ENCODE peak calls at places on chromosomes 11 and 22, in nine cellular contexts. S is tibial nerve; E is CD8-positive, alpha-beta memory T cell; A is cardiac fibroblast; V is MM.1S; Z is IMR-90; U is fibroblast of lung; C is pancreas; D is body of pancreas. W is an unnamed sample.

GRCh38 chr11:36631704-36632287 is 33.8 kb upstream of the RAG2 start:
- DNase-seq in U (no peak), C (no peak), V (peak), Z (no peak), D (no peak), E (no peak), S (no peak), A (no peak), W (no peak)

GRCh38 chr11:69013009-69013951 is at the start of gene MRGPRF:
- DNase-seq in Z (peak), A (peak), D (peak), V (no peak), U (peak), E (no peak), S (peak), C (peak), W (peak)

GRCh38 chr11:2770556-2771301 is 70.9 kb upstream of the KCNQ1OT1 start:
- DNase-seq in C (peak), V (no peak), A (no peak), Z (no peak), S (peak), D (peak), E (no peak), U (no peak), W (no peak)

GRCh38 chr11:10568486-10568941 is at the start of gene LYVE1:
- DNase-seq in U (no peak), S (no peak), Z (no peak), A (peak), C (peak), V (no peak), D (no peak), E (no peak), W (no peak)

GRCh38 chr22:49004484-49005399 is 822.9 kb downstream of the BRD1 start:
- DNase-seq in S (peak), D (peak), U (no peak), Z (no peak), A (no peak), V (no peak), C (no peak), E (no peak), W (no peak)

GRCh38 chr22:46149493-46149997 is 781 bp upstream of the PPARA start:
- DNase-seq in D (peak), A (peak), Z (no peak), E (peak), V (peak), C (peak), U (no peak), S (peak), W (peak)

GRCh38 chr11:97454988-97455387 is 1065.2 kb downstream of the JRKL start:
- DNase-seq in Z (no peak), U (peak), C (no peak), S (no peak), A (peak), E (no peak), D (no peak), V (peak), W (peak)

GRCh38 chr22:45124176-45124857 is 39.4 kb upstream of the NUP50 start:
- DNase-seq in V (no peak), Z (peak), E (no peak), C (no peak), S (no peak), U (no peak), A (no peak), D (no peak), W (no peak)

GRCh38 chr11:47435687-47436086 is 9.4 kb upstream of the PSMC3 start:
- DNase-seq in U (no peak), A (no peak), V (no peak), D (no peak), S (no peak), E (no peak), C (no peak), Z (no peak), W (no peak)

GRCh38 chr11:21174781-21175180 is 505.4 kb downstream of the NELL1 start:
- DNase-seq in C (no peak), S (no peak), U (no peak), Z (no peak), D (no peak), V (no peak), E (no peak), A (no peak), W (no peak)

GRCh38 chr11:10798330-10798980 is 10.3 kb downstream of the EIF4G2 start:
- DNase-seq in E (no peak), A (no peak), C (no peak), V (no peak), S (no peak), U (no peak), D (no peak), Z (no peak), W (no peak)

GRCh38 chr11:3216027-3216525 is 2.5 kb downstream of the MRGPRG start:
- DNase-seq in V (no peak), D (peak), S (no peak), E (no peak), A (no peak), C (no peak), U (no peak), Z (no peak), W (no peak)

GRCh38 chr11:32231909-32232493 is 141.1 kb downstream of the RCN1 start:
- DNase-seq in S (no peak), C (no peak), U (peak), A (peak), E (no peak), D (no peak), Z (peak), V (peak), W (peak)

GRCh38 chr11:75946531-75947530 is 131.8 kb downstream of the UVRAG start:
- DNase-seq in V (peak), S (no peak), E (no peak), C (no peak), U (peak), D (no peak), A (peak), Z (peak), W (peak)

GRCh38 chr22:50674606-50675552 is 2.3 kb downstream of the SHANK3 start:
- DNase-seq in U (peak), S (no peak), V (no peak), A (no peak), D (peak), Z (no peak), E (no peak), C (peak), W (peak)

GRCh38 chr11:63459586-63459985 is 31.4 kb downstream of the PLAAT5 start:
- DNase-seq in V (no peak), S (no peak), Z (no peak), E (no peak), U (no peak), A (no peak), C (no peak), D (no peak), W (peak)

GRCh38 chr11:94150056-94150455 is 21.4 kb downstream of the PANX1 start:
- DNase-seq in A (no peak), C (no peak), Z (no peak), V (no peak), U (no peak), S (no peak), E (no peak), D (no peak), W (no peak)

DNA sequence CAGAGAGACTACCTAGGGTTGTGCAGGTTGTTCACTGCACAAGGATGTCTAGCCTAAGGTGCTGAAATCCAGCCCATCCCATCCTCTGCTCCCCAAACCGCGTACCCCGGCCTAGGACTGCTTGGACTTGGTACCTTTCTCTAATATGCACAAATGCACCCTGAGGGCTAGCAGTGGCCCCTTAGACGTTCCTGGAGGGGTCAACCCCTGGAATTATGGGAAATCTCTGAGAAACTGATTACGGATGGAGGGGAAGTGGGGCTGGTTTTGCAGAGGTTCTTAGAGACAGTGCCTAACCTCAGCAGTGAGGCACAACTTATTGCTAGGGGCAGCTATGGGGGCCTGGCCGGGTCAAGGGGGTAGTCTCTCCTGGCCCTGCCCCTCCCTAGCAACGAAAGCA is 2.5 kb downstream of the C11orf68 start:
- DNase-seq in D (no peak), C (no peak), U (no peak), Z (no peak), S (no peak), V (no peak), E (no peak), A (no peak), W (no peak)
- H3K4me3 ChIP-seq in D (no peak), C (no peak), U (peak), Z (peak), S (no peak), V (no peak), E (no peak), A (no peak), W (no peak)

GRCh38 chr11:1759851-1760220 is 3.9 kb downstream of the CTSD start:
- DNase-seq in Z (no peak), U (no peak), D (no peak), S (no peak), E (no peak), A (no peak), V (no peak), C (no peak), W (no peak)
- H3K4me3 ChIP-seq in Z (no peak), U (no peak), D (no peak), S (no peak), E (no peak), A (no peak), V (no peak), C (no peak), W (no peak)

DNA sequence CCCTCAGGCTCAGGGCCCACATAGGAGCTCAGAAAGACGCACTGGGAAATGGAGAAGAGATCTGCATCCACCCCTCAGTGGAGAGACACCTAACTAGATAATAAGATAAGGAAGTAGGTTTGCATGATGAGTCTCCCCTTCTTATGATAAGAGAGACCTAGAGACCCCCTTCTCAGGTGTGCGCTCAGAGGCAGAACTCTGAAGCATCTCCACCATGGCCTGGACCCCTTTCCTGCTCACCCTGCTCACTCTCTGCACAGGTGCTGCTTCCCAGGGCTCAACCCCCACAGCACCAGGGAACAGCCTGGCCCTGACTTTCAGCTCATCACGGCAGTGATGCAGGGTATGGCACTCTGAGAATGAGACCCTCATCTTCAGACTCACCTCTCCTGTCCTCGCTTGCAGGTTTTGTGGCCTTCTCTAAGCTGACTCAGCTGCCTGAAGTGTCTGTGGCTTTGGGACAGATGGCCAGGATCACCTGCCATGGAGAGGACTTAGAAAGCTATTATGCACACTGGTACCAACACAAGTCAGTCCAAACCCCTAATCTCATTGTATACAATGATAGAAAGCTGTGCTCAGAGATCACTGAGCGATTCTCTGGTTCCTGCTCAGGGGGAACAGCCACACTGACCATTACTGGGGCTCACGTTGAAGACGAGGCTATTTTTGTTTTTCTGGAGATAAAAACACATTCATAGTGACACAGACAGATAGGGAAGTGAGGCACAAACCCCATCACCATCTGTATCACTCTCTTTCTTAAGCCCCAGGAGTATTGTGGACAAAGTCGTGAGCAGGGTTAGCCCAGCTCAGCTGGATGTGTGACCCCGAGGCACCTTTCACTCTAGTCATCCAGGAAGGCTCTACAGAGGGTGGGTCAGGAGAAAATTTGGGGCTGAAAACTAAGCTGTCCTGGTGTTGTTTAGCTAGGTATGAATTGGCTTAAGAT is 29.7 kb upstream of the IGLL5 start:
- DNase-seq in Z (no peak), A (no peak), V (no peak), S (no peak), U (no peak), C (no peak), D (no peak), E (no peak), W (no peak)
- H3K4me3 ChIP-seq in Z (no peak), A (no peak), V (peak), S (no peak), U (no peak), C (no peak), D (no peak), E (no peak), W (no peak)

DNA sequence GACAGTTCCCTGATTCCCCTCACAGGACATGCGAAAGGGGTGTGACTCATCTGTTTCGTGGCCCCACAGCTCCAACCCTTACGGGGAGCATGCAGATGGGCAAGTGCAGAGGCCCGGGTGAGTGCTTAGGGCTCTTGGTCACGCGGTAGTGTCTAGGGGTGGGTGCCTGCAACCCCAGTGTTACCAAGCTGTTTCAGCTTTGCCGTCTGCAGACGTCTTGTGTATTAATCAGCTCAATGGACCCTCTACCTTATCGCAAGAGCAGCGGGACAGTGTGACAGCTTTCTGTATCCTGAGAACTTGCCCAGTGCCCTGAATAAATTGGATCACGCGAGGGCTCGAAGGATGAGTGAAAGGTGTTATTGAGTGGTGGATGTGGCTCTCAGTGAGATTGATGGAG is 816.4 kb upstream of the ANO3 start:
- DNase-seq in C (no peak), D (no peak), E (no peak), Z (no peak), U (no peak), V (no peak), S (no peak), A (no peak), W (no peak)
- H3K4me3 ChIP-seq in C (no peak), D (no peak), E (no peak), Z (no peak), U (no peak), V (no peak), S (no peak), A (no peak), W (no peak)

GRCh38 chr22:19758896-19759458 is 1.6 kb upstream of the TBX1 start:
- DNase-seq in Z (no peak), E (no peak), U (no peak), D (no peak), V (no peak), C (no peak), S (no peak), A (no peak), W (no peak)

GRCh38 chr22:19757985-19758895 is 2.3 kb upstream of the TBX1 start:
- DNase-seq in Z (no peak), V (no peak), D (no peak), U (no peak), E (no peak), S (no peak), A (no peak), C (no peak), W (no peak)

GRCh38 chr22:19759994-19760651 is 455 bp upstream of the TBX1 start:
- DNase-seq in A (no peak), Z (no peak), E (no peak), C (no peak), V (no peak), D (no peak), U (no peak), S (no peak), W (no peak)

GRCh38 chr22:19760652-19761002 is at the start of gene TBX1:
- DNase-seq in A (no peak), U (no peak), Z (no peak), S (no peak), E (no peak), D (no peak), V (no peak), C (no peak), W (no peak)

GRCh38 chr22:19759459-19759993 is 1.1 kb upstream of the TBX1 start:
- DNase-seq in V (no peak), D (no peak), A (no peak), U (no peak), E (no peak), C (no peak), Z (no peak), S (no peak), W (no peak)
- H3K4me3 ChIP-seq in V (no peak), D (no peak), A (no peak), U (no peak), E (no peak), C (no peak), Z (no peak), S (no peak), W (no peak)

GRCh38 chr11:123384116-123384515 is 46.0 kb upstream of the GRAMD1B start:
- DNase-seq in Z (no peak), E (no peak), C (no peak), S (no peak), V (no peak), A (no peak), U (no peak), D (no peak), W (no peak)

GRCh38 chr11:123388640-123389039 is 41.4 kb upstream of the GRAMD1B start:
- DNase-seq in Z (no peak), E (no peak), S (no peak), A (no peak), D (no peak), U (no peak), V (no peak), C (no peak), W (no peak)

GRCh38 chr11:123390146-123390545 is 39.9 kb upstream of the GRAMD1B start:
- DNase-seq in A (no peak), V (no peak), E (no peak), S (no peak), U (no peak), Z (no peak), D (no peak), C (no peak), W (no peak)

GRCh38 chr11:123382555-123383074 is 47.5 kb upstream of the GRAMD1B start:
- DNase-seq in D (no peak), Z (no peak), S (no peak), A (no peak), E (no peak), C (no peak), U (no peak), V (no peak), W (no peak)

GRCh38 chr11:123386746-123387510 is 43.1 kb upstream of the GRAMD1B start:
- DNase-seq in V (no peak), A (no peak), D (no peak), S (no peak), Z (peak), E (no peak), C (no peak), U (peak), W (peak)
- H3K4me3 ChIP-seq in V (no peak), A (no peak), D (no peak), S (no peak), Z (no peak), E (no peak), C (no peak), U (no peak), W (no peak)

GRCh38 chr11:61359541-61359940 is 2.1 kb downstream of the CYB561A3 start:
- DNase-seq in V (no peak), Z (no peak), C (no peak), D (no peak), A (no peak), E (no peak), U (no peak), S (no peak), W (no peak)

GRCh38 chr11:61356701-61357100 is 5.0 kb downstream of the CYB561A3 start:
- DNase-seq in E (no peak), D (no peak), C (no peak), S (no peak), A (no peak), U (no peak), V (no peak), Z (no peak), W (no peak)

GRCh38 chr11:61357894-61358239 is 3.8 kb downstream of the CYB561A3 start:
- DNase-seq in A (no peak), Z (no peak), S (no peak), V (no peak), U (no peak), E (no peak), D (no peak), C (no peak), W (no peak)

GRCh38 chr11:61358566-61358965 is 3.1 kb downstream of the CYB561A3 start:
- DNase-seq in D (no peak), U (no peak), V (no peak), Z (no peak), S (no peak), C (no peak), A (no peak), E (no peak), W (no peak)

DNA sequence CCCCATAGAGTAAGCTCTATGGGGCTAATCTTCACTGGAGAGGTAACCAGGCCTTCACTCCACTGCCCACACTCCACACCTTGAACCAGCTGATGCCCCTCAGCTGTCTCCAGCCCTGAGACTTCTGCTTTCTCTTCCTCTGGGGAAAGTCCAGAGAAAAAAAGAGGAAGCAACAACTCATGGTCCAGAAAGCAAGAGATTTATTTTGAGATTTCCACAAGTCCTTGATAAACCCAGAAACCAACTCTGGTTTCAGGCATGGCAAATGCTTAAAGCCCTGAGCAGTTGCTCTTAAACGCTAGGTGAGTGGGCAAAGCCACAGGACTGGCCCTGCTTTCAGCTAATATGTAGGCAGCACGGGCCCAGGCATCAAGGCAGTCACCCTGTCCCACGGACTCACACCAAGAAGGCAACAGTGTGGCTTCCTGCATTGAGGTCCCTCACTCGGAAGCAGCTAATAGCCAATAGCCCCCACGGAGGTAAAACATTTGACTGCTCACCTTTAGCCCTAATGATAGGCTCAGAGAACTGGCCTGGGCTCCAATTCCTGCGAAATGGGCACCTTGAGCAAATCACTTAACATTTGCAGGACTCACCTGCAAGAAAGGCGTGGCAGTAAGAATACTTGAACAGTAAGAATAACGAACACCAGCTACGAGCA is 4.3 kb downstream of the CYB561A3 start:
- DNase-seq in V (no peak), E (no peak), D (no peak), A (no peak), C (no peak), U (no peak), S (no peak), Z (no peak), W (no peak)
- H3K4me3 ChIP-seq in V (no peak), E (no peak), D (no peak), A (no peak), C (no peak), U (no peak), S (no peak), Z (no peak), W (no peak)

DNA sequence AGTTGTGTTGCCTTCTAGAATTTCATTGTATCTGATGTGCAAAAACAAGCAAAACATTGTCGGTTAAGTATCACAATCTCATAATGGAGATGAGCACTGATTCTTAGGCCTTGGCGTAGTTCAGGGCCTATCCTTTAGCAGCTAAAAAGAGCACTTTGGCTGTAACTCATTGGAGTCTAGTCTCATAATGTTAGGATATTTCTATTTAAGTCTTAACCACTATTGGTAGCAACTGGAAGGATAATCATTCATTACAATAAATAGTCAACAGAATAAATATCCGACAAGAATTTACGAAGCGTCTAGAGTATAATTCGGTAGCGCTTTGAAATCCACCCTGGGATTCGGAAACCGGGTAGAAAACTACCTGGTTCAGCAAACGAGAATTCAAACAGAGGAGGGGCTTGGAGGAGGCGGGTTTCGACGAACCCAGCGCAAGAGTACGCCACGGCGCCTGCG is 461 bp upstream of the EED start:
- DNase-seq in S (peak), E (peak), V (peak), U (peak), D (peak), C (peak), Z (peak), A (no peak), W (peak)
- H3K4me3 ChIP-seq in S (peak), E (peak), V (peak), U (peak), D (peak), C (peak), Z (peak), A (peak), W (no peak)

GRCh38 chr22:32622004-32622761 is 147.6 kb downstream of the FBXO7 start:
- DNase-seq in U (peak), A (peak), C (no peak), E (no peak), Z (peak), D (no peak), V (no peak), S (peak), W (peak)
- H3K4me3 ChIP-seq in U (peak), A (no peak), C (no peak), E (no peak), Z (no peak), D (no peak), V (no peak), S (no peak), W (no peak)

GRCh38 chr11:77172666-77172982 is 44.6 kb downstream of the MYO7A start:
- DNase-seq in S (no peak), Z (peak), U (peak), V (no peak), A (no peak), E (no peak), D (no peak), C (no peak), W (no peak)
- H3K4me3 ChIP-seq in S (no peak), Z (no peak), U (no peak), V (no peak), A (no peak), E (no peak), D (no peak), C (no peak), W (no peak)

W was measured in mesendoderm.